ENCODE peak calls at places on chromosome 5, in six cellular contexts. V is colonic mucosa, Z is progenitor cell of endocrine pancreas, H is transverse colon, L is WERI-Rb-1, G is OCI-LY7. P is an unnamed sample.

GRCh38 chr5:39919876-39920275 is 495.1 kb upstream of the DAB2 start:
- DNase-seq in V (no peak), Z (no peak), H (no peak), L (no peak), G (no peak), P (no peak)

GRCh38 chr5:14097998-14098471 is 45.1 kb upstream of the TRIO start:
- DNase-seq in V (no peak), Z (no peak), H (no peak), L (no peak), G (no peak), P (no peak)

GRCh38 chr5:10854526-10855277 is 93.7 kb upstream of the DAP start:
- DNase-seq in V (no peak), Z (no peak), H (peak; percentile 37), L (peak; percentile 41), G (no peak), P (no peak)

GRCh38 chr5:121350493-121350892 is 501.2 kb upstream of the FTMT start:
- DNase-seq in V (no peak), Z (no peak), H (no peak), L (no peak), G (no peak), P (no peak)

GRCh38 chr5:17196024-17196423 is 21.4 kb upstream of the BASP1 start:
- DNase-seq in V (no peak), Z (no peak), H (no peak), L (no peak), G (no peak), P (no peak)

GRCh38 chr5:158140120-158140778 is 281.3 kb upstream of the CLINT1 start:
- DNase-seq in V (no peak), Z (no peak), H (no peak), L (peak; percentile 44), G (no peak), P (no peak)

GRCh38 chr5:38016835-38017234 is 177.0 kb upstream of the GDNF start:
- DNase-seq in V (no peak), Z (no peak), H (no peak), L (no peak), G (no peak), P (no peak)

GRCh38 chr5:32708949-32709348 is 2.2 kb upstream of the NPR3 start:
- DNase-seq in V (no peak), Z (no peak), H (no peak), L (no peak), G (no peak), P (peak; percentile 8)

GRCh38 chr5:125338804-125339203 is 592.4 kb upstream of the ZNF608 start:
- DNase-seq in V (no peak), Z (no peak), H (no peak), L (no peak), G (no peak), P (no peak)

GRCh38 chr5:143913008-143913752 is 101.2 kb downstream of the HMHB1 start:
- DNase-seq in V (no peak), Z (no peak), H (no peak), L (no peak), G (no peak), P (no peak)

GRCh38 chr5:119019431-119020348 is 31.3 kb upstream of the DTWD2 start:
- DNase-seq in V (no peak), Z (no peak), H (no peak), L (no peak), G (peak; percentile 54), P (no peak)

GRCh38 chr5:88669314-88669713 is 213.7 kb downstream of the MEF2C start:
- DNase-seq in V (no peak), Z (no peak), H (no peak), L (no peak), G (no peak), P (no peak)

GRCh38 chr5:137022725-137023124 is 476.4 kb downstream of the SPOCK1 start:
- DNase-seq in V (no peak), Z (no peak), H (no peak), L (no peak), G (no peak), P (no peak)

GRCh38 chr5:69368458-69369368 is 607 bp downstream of the AK6 start:
- DNase-seq in V (no peak), Z (no peak), H (no peak), L (no peak), G (peak; percentile 45), P (peak; percentile 54)

GRCh38 chr5:165410476-165410875 is 1905.1 kb downstream of the MAT2B start:
- DNase-seq in V (no peak), Z (no peak), H (no peak), L (no peak), G (no peak), P (no peak)

GRCh38 chr5:2381861-2382260 is 369.6 kb downstream of the IRX2 start:
- DNase-seq in V (no peak), Z (no peak), H (no peak), L (no peak), G (no peak), P (no peak)

GRCh38 chr5:73387630-73388370 is 60.8 kb downstream of the FOXD1 start:
- DNase-seq in V (no peak), Z (no peak), H (peak; percentile 49), L (no peak), G (peak; percentile 57), P (peak; percentile 56)

GRCh38 chr5:95759005-95759404 is 27.9 kb downstream of the RHOBTB3 start:
- DNase-seq in V (no peak), Z (no peak), H (no peak), L (no peak), G (no peak), P (no peak)

GRCh38 chr5:74638776-74639537 is 1.6 kb downstream of the ENC1 start:
- DNase-seq in V (peak; percentile 44), Z (no peak), H (no peak), L (no peak), G (peak; percentile 63), P (no peak)

GRCh38 chr5:95861858-95862561 is 39.5 kb upstream of the GLRX start:
- DNase-seq in V (no peak), Z (no peak), H (no peak), L (no peak), G (no peak), P (peak; percentile 63)

GRCh38 chr5:169071-169727 is 22.1 kb upstream of the LRRC14B start:
- DNase-seq in V (no peak), Z (no peak), H (no peak), L (peak; percentile 6), G (no peak), P (no peak)

GRCh38 chr5:132471944-132472343 is 18.6 kb downstream of the IRF1 start:
- DNase-seq in V (no peak), Z (no peak), H (peak; percentile 8), L (no peak), G (no peak), P (peak; percentile 7)

GRCh38 chr5:91946870-91947269 is 563.8 kb upstream of the ARRDC3 start:
- DNase-seq in V (no peak), Z (no peak), H (no peak), L (no peak), G (no peak), P (no peak)

GRCh38 chr5:132641841-132642240 is 16.1 kb upstream of the IL13 start:
- DNase-seq in V (no peak), Z (no peak), H (no peak), L (no peak), G (no peak), P (peak; percentile 68)

GRCh38 chr5:148443998-148444397 is 60.2 kb downstream of the FBXO38 start:
- DNase-seq in V (peak; percentile 74), Z (peak; percentile 40), H (peak; percentile 25), L (peak; percentile 25), G (peak; percentile 63), P (peak; percentile 52)

GRCh38 chr5:107557051-107557658 is 113.6 kb downstream of the EFNA5 start:
- DNase-seq in V (no peak), Z (no peak), H (no peak), L (no peak), G (no peak), P (no peak)
- TF ChIP-seq CTCF in V (no peak), Z (no peak), H (no peak), L (no peak), G (no peak), P (no peak)

DNA sequence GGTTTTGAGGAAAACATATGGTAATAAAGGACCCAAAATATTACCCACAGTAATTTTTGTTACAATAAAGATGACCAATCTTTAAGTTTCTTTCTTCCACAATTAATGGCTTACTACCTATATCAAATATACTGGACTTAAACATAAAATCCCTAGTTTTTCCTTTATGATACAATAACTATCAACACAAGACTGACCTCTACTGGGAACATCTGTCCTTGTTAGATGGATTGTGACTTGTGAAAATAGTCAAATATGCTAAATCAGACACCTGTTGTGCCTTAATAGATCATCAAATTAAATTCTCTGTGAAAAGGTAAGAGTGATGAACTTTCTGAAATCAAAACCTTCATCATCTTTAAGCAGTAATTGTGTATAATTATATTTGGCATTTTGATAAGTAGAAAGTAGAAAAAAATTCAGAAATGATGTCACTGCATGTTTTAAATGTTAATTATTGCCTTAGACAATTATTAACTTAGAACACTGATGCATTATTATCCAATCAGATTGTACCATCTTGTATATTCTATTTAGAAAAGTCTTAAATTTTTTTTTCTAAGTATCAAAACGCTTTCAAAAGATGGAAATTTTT is 113.6 kb downstream of the DEPDC1B start:
- DNase-seq in V (no peak), Z (no peak), H (no peak), L (no peak), G (peak; percentile 9), P (no peak)
- TF ChIP-seq CTCF in V (no peak), Z (peak; percentile 53), H (peak; percentile 52), L (peak; percentile 7), G (peak; percentile 65), P (no peak)

GRCh38 chr5:34731435-34732232 is 75.5 kb downstream of the RAI14 start:
- DNase-seq in V (no peak), Z (no peak), H (no peak), L (no peak), G (no peak), P (no peak)

DNA sequence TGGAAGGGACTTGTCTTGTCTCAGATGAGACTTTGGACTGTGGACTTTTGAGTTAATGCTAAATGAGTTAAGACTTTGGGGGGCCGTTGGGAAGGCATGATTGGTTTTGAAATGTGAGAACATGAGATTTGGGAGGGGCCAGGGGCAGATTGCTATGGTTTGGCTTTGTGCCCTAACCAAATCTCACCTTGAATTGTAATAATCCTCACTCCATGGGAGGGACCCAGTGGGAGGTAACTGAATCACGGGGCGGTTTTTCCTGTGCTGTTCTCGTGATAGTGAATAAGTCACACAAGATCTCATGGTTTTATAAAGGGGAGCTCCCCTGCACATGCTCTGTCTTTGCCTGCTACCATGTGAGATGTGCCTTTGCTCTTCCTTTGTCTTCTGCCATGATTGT is 72.1 kb downstream of the RAI14 start:
- DNase-seq in V (no peak), Z (no peak), H (no peak), L (no peak), G (no peak), P (no peak)
- TF ChIP-seq CTCF in V (no peak), Z (no peak), H (no peak), L (no peak), G (no peak), P (no peak)

DNA sequence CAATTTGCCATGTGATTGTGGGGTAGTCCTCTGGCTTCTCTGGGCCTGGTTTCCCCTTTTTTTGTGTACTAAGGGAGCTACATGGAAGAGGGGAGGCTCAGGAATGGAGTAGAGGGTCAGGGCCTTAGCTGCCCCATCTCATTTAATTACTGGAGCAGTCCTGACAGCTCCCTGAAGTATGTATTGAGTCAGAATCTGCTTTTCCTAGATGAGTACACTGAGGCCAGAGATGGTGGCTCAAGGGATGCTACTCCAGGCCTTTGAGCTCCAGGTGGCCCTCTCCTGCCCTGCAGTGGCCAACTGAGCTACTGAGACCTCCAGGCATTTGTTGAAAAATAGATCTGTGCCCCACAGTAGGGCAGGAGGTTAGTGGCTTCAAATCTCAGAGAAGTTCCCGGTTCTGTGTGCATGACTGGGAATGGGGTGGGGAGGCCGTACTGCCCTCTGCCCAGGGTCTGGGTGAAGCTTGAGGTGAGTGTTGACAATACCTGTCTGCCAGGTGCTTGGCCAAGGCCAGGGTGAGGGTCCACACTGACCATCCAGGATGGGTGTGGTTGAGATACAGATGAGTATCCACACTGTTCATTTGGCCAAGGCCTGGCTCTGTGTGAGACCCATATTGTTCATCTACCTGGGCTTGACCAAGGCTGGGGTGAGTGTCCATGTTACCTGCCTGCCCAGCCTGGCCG is 45.7 kb downstream of the CXXC5 start:
- DNase-seq in V (no peak), Z (no peak), H (no peak), L (no peak), G (no peak), P (no peak)
- TF ChIP-seq CTCF in V (no peak), Z (no peak), H (no peak), L (no peak), G (no peak), P (no peak)